ENCODE peak calls at places on chromosomes 6 and 20, in ten cellular contexts. E is amniotic stem cell; R is NAMALWA; V is iPS DF 19.7; O is CD4-positive, CD25-positive, alpha-beta regulatory T cell; P is ELR; J is neural crest cell; H is psoas muscle; Z is heart right ventricle; D is sigmoid colon. M is an unnamed sample.

GRCh38 chr6:7630792-7631191 is 40.8 kb downstream of the SNRNP48 start:
- DNase-seq in E (no peak), R (no peak), V (no peak), O (no peak), P (no peak), J (no peak), H (no peak), Z (no peak), D (no peak), M (no peak)

GRCh38 chr6:5997420-5998093 is 9.2 kb downstream of the NRN1 start:
- DNase-seq in E (no peak), R (peak), V (no peak), O (no peak), P (no peak), J (peak), H (no peak), Z (peak), D (no peak), M (peak)

GRCh38 chr6:42175860-42176259 is 2.7 kb downstream of the GUCA1A start:
- DNase-seq in E (no peak), R (no peak), V (no peak), O (no peak), P (peak), J (no peak), H (no peak), Z (no peak), D (no peak), M (no peak)

GRCh38 chr6:6583836-6584235 is 4.7 kb upstream of the LY86 start:
- DNase-seq in E (no peak), R (peak), V (no peak), O (no peak), P (no peak), J (no peak), H (no peak), Z (no peak), D (no peak), M (no peak)

GRCh38 chr6:150409576-150410066 is 40.8 kb downstream of the IYD start:
- DNase-seq in E (no peak), R (peak), V (no peak), O (no peak), P (no peak), J (no peak), H (peak), Z (peak), D (no peak), M (no peak)

GRCh38 chr6:94510877-94511276 is 1066.5 kb upstream of the MANEA start:
- DNase-seq in E (no peak), R (no peak), V (no peak), O (no peak), P (no peak), J (no peak), H (no peak), Z (no peak), D (peak), M (no peak)

GRCh38 chr20:48959902-48960550 is 38.5 kb downstream of the ARFGEF2 start:
- DNase-seq in E (no peak), R (no peak), V (no peak), O (no peak), P (peak), J (no peak), H (no peak), Z (no peak), D (no peak), M (no peak)

GRCh38 chr20:9613871-9614270 is 99.5 kb downstream of the LAMP5 start:
- DNase-seq in E (no peak), R (no peak), V (no peak), O (no peak), P (no peak), J (no peak), H (no peak), Z (no peak), D (no peak), M (no peak)

GRCh38 chr6:113476937-113477839 is 380.0 kb upstream of the MARCKS start:
- DNase-seq in E (no peak), R (no peak), V (no peak), O (no peak), P (peak), J (no peak), H (no peak), Z (no peak), D (no peak), M (no peak)

GRCh38 chr6:166772518-166772917 is 145.5 kb upstream of the RPS6KA2 start:
- DNase-seq in E (no peak), R (no peak), V (no peak), O (no peak), P (no peak), J (no peak), H (no peak), Z (no peak), D (no peak), M (peak)

GRCh38 chr6:111207141-111207858 is 120.0 kb downstream of the SLC16A10 start:
- DNase-seq in E (no peak), R (no peak), V (no peak), O (no peak), P (no peak), J (no peak), H (no peak), Z (no peak), D (no peak), M (no peak)

GRCh38 chr6:116266803-116267202 is 12.9 kb downstream of the TSPYL1 start:
- DNase-seq in E (peak), R (no peak), V (no peak), O (no peak), P (peak), J (no peak), H (no peak), Z (no peak), D (no peak), M (no peak)

GRCh38 chr20:44979090-44979621 is 12.8 kb downstream of the STK4 start:
- DNase-seq in E (no peak), R (peak), V (no peak), O (peak), P (peak), J (no peak), H (no peak), Z (no peak), D (no peak), M (no peak)

GRCh38 chr20:47727170-47727880 is 58.0 kb downstream of the SULF2 start:
- DNase-seq in E (no peak), R (peak), V (no peak), O (peak), P (no peak), J (no peak), H (peak), Z (peak), D (peak), M (no peak)

GRCh38 chr20:602357-602970 is 7.6 kb downstream of the TCF15 start:
- DNase-seq in E (no peak), R (no peak), V (no peak), O (no peak), P (no peak), J (no peak), H (peak), Z (peak), D (peak), M (no peak)

GRCh38 chr6:125952764-125953501 is 3.6 kb upstream of the HINT3 start:
- DNase-seq in E (no peak), R (no peak), V (no peak), O (no peak), P (peak), J (no peak), H (no peak), Z (no peak), D (no peak), M (peak)

GRCh38 chr20:44204156-44204831 is 6.3 kb downstream of the OSER1 start:
- DNase-seq in E (peak), R (no peak), V (no peak), O (no peak), P (peak), J (no peak), H (no peak), Z (no peak), D (no peak), M (no peak)

GRCh38 chr20:10987651-10988383 is 314.0 kb upstream of the JAG1 start:
- DNase-seq in E (no peak), R (no peak), V (no peak), O (no peak), P (no peak), J (no peak), H (no peak), Z (no peak), D (no peak), M (no peak)

GRCh38 chr6:34143884-34144580 is 1.9 kb downstream of the GRM4 start:
- DNase-seq in E (no peak), R (peak), V (no peak), O (no peak), P (peak), J (peak), H (no peak), Z (no peak), D (no peak), M (peak)

M was measured in ecto neural progenitor cell.